ENCODE peak calls at places on chromosomes 3 and 15, in eight cellular contexts. One of them, this sample, is unnamed.
A peak's percentile ranks its signal among the peaks of the same experiment; 100 is the strongest.

GRCh38 chr15:89964555-89964954 is 36.6 kb upstream of the ZNF710 start:
- DNase-seq in SK-N-SH: no peak
- DNase-seq in DND-41: no peak
- DNase-seq in AG09309: no peak
- DNase-seq in A549: no peak
- DNase-seq in pancreas: no peak
- DNase-seq in foreskin fibroblast: no peak
- DNase-seq in astrocyte: no peak
- DNase-seq in this sample: no peak

GRCh38 chr3:10263549-10264363 is 15.5 kb downstream of the TATDN2 start:
- DNase-seq in pancreas: no peak
- DNase-seq in astrocyte: peak; percentile 33
- DNase-seq in foreskin fibroblast: peak; percentile 37
- DNase-seq in SK-N-SH: peak; percentile 75
- DNase-seq in A549: peak; percentile 58
- DNase-seq in DND-41: peak; percentile 29
- DNase-seq in AG09309: no peak
- DNase-seq in this sample: peak; percentile 46

GRCh38 chr15:76328962-76329361 is 7.6 kb upstream of the ISL2 start:
- DNase-seq in pancreas: no peak
- DNase-seq in DND-41: no peak
- DNase-seq in AG09309: no peak
- DNase-seq in SK-N-SH: no peak
- DNase-seq in foreskin fibroblast: peak; percentile 47
- DNase-seq in astrocyte: no peak
- DNase-seq in A549: peak; percentile 66
- DNase-seq in this sample: peak; percentile 31

GRCh38 chr15:77834276-77834990 is 201.7 kb upstream of the LINGO1 start:
- DNase-seq in DND-41: no peak
- DNase-seq in pancreas: no peak
- DNase-seq in AG09309: no peak
- DNase-seq in foreskin fibroblast: no peak
- DNase-seq in SK-N-SH: no peak
- DNase-seq in A549: no peak
- DNase-seq in astrocyte: no peak
- DNase-seq in this sample: no peak

GRCh38 chr15:23516866-23517265 is 48.6 kb upstream of the MKRN3 start:
- DNase-seq in SK-N-SH: no peak
- DNase-seq in DND-41: no peak
- DNase-seq in pancreas: no peak
- DNase-seq in foreskin fibroblast: no peak
- DNase-seq in AG09309: no peak
- DNase-seq in astrocyte: no peak
- DNase-seq in A549: no peak
- DNase-seq in this sample: no peak

GRCh38 chr15:62391565-62392262 is 226.6 kb upstream of the C2CD4B start:
- DNase-seq in astrocyte: peak; percentile 51
- DNase-seq in pancreas: peak; percentile 88
- DNase-seq in DND-41: peak; percentile 20
- DNase-seq in SK-N-SH: peak; percentile 85
- DNase-seq in A549: peak; percentile 59
- DNase-seq in AG09309: no peak
- DNase-seq in foreskin fibroblast: peak; percentile 63
- DNase-seq in this sample: peak; percentile 60

GRCh38 chr3:14324224-14324944 is 78.0 kb upstream of the SLC6A6 start:
- DNase-seq in astrocyte: no peak
- DNase-seq in AG09309: no peak
- DNase-seq in SK-N-SH: no peak
- DNase-seq in A549: no peak
- DNase-seq in pancreas: no peak
- DNase-seq in foreskin fibroblast: no peak
- DNase-seq in DND-41: no peak
- DNase-seq in this sample: no peak

GRCh38 chr3:129256270-129256669 is 6.9 kb downstream of the COPG1 start:
- DNase-seq in astrocyte: no peak
- DNase-seq in pancreas: no peak
- DNase-seq in DND-41: no peak
- DNase-seq in AG09309: no peak
- DNase-seq in A549: no peak
- DNase-seq in SK-N-SH: no peak
- DNase-seq in foreskin fibroblast: no peak
- DNase-seq in this sample: no peak

GRCh38 chr3:72338942-72339749 is 509.1 kb downstream of the SHQ1 start:
- DNase-seq in AG09309: peak; percentile 91
- DNase-seq in DND-41: no peak
- DNase-seq in astrocyte: peak; percentile 98
- DNase-seq in A549: peak; percentile 85
- DNase-seq in pancreas: no peak
- DNase-seq in foreskin fibroblast: peak; percentile 97
- DNase-seq in SK-N-SH: no peak
- DNase-seq in this sample: peak; percentile 87

GRCh38 chr3:194637541-194638400 is 4.6 kb upstream of the TMEM44 start:
- DNase-seq in foreskin fibroblast: no peak
- DNase-seq in SK-N-SH: no peak
- DNase-seq in DND-41: no peak
- DNase-seq in A549: no peak
- DNase-seq in AG09309: no peak
- DNase-seq in astrocyte: no peak
- DNase-seq in pancreas: no peak
- DNase-seq in this sample: no peak

GRCh38 chr3:111538111-111538510 is 3.9 kb upstream of the CD96 start:
- DNase-seq in foreskin fibroblast: no peak
- DNase-seq in SK-N-SH: no peak
- DNase-seq in pancreas: no peak
- DNase-seq in AG09309: no peak
- DNase-seq in astrocyte: no peak
- DNase-seq in A549: no peak
- DNase-seq in DND-41: no peak
- DNase-seq in this sample: no peak

GRCh38 chr3:59690886-59691285 is 641.1 kb upstream of the CFAP20DC start:
- DNase-seq in foreskin fibroblast: no peak
- DNase-seq in A549: no peak
- DNase-seq in pancreas: no peak
- DNase-seq in AG09309: no peak
- DNase-seq in DND-41: no peak
- DNase-seq in SK-N-SH: no peak
- DNase-seq in astrocyte: no peak
- DNase-seq in this sample: no peak

GRCh38 chr3:116270053-116270452 is 175.2 kb downstream of the LSAMP start:
- DNase-seq in AG09309: no peak
- DNase-seq in SK-N-SH: peak; percentile 24
- DNase-seq in A549: no peak
- DNase-seq in astrocyte: peak; percentile 6
- DNase-seq in foreskin fibroblast: no peak
- DNase-seq in pancreas: no peak
- DNase-seq in DND-41: no peak
- DNase-seq in this sample: no peak

GRCh38 chr15:66294157-66294931 is 976 bp downstream of the DIS3L start:
- DNase-seq in astrocyte: peak; percentile 75
- DNase-seq in foreskin fibroblast: peak; percentile 66
- DNase-seq in pancreas: no peak
- DNase-seq in SK-N-SH: no peak
- DNase-seq in DND-41: no peak
- DNase-seq in A549: peak; percentile 65
- DNase-seq in AG09309: peak; percentile 47
- DNase-seq in this sample: peak; percentile 78

GRCh38 chr15:60917469-60918130 is 311.5 kb downstream of the RORA start:
- DNase-seq in A549: no peak
- DNase-seq in pancreas: peak; percentile 78
- DNase-seq in astrocyte: no peak
- DNase-seq in AG09309: no peak
- DNase-seq in SK-N-SH: no peak
- DNase-seq in foreskin fibroblast: no peak
- DNase-seq in DND-41: no peak
- DNase-seq in this sample: peak; percentile 58

GRCh38 chr15:80031841-80032240 is 27.6 kb upstream of the ZFAND6 start:
- DNase-seq in AG09309: no peak
- DNase-seq in DND-41: no peak
- DNase-seq in A549: no peak
- DNase-seq in foreskin fibroblast: no peak
- DNase-seq in SK-N-SH: no peak
- DNase-seq in astrocyte: no peak
- DNase-seq in pancreas: no peak
- DNase-seq in this sample: no peak

GRCh38 chr15:57196865-57197264 is 179.4 kb upstream of the CGNL1 start:
- DNase-seq in DND-41: no peak
- DNase-seq in A549: no peak
- DNase-seq in astrocyte: no peak
- DNase-seq in SK-N-SH: no peak
- DNase-seq in AG09309: no peak
- DNase-seq in foreskin fibroblast: no peak
- DNase-seq in pancreas: no peak
- DNase-seq in this sample: peak; percentile 21

GRCh38 chr15:38611228-38611627 is 46.6 kb upstream of the RASGRP1 start:
- DNase-seq in pancreas: no peak
- DNase-seq in DND-41: peak; percentile 49
- DNase-seq in A549: no peak
- DNase-seq in foreskin fibroblast: no peak
- DNase-seq in SK-N-SH: no peak
- DNase-seq in astrocyte: no peak
- DNase-seq in AG09309: no peak
- DNase-seq in this sample: no peak

GRCh38 chr15:67862771-67863441 is 23.1 kb upstream of the RNU6-1 start:
- DNase-seq in astrocyte: no peak
- DNase-seq in AG09309: no peak
- DNase-seq in A549: no peak
- DNase-seq in SK-N-SH: no peak
- DNase-seq in DND-41: no peak
- DNase-seq in pancreas: no peak
- DNase-seq in foreskin fibroblast: no peak
- DNase-seq in this sample: no peak

GRCh38 chr3:108833616-108834015 is 11.0 kb downstream of the TRAT1 start:
- DNase-seq in DND-41: no peak
- DNase-seq in pancreas: no peak
- DNase-seq in foreskin fibroblast: no peak
- DNase-seq in AG09309: no peak
- DNase-seq in astrocyte: no peak
- DNase-seq in SK-N-SH: no peak
- DNase-seq in A549: no peak
- DNase-seq in this sample: no peak

GRCh38 chr3:64456674-64457073 is 231.1 kb downstream of the ADAMTS9 start:
- DNase-seq in DND-41: no peak
- DNase-seq in foreskin fibroblast: no peak
- DNase-seq in astrocyte: no peak
- DNase-seq in AG09309: no peak
- DNase-seq in A549: no peak
- DNase-seq in SK-N-SH: no peak
- DNase-seq in pancreas: no peak
- DNase-seq in this sample: no peak

GRCh38 chr3:108406661-108407206 is 103.7 kb downstream of the MYH15 start:
- DNase-seq in astrocyte: peak; percentile 22
- DNase-seq in AG09309: no peak
- DNase-seq in DND-41: peak; percentile 37
- DNase-seq in SK-N-SH: peak; percentile 70
- DNase-seq in pancreas: no peak
- DNase-seq in foreskin fibroblast: peak; percentile 55
- DNase-seq in A549: peak; percentile 71
- DNase-seq in this sample: peak; percentile 83

GRCh38 chr3:110686691-110687090 is 384.9 kb upstream of the NECTIN3 start:
- DNase-seq in DND-41: no peak
- DNase-seq in foreskin fibroblast: no peak
- DNase-seq in AG09309: no peak
- DNase-seq in pancreas: no peak
- DNase-seq in A549: no peak
- DNase-seq in astrocyte: no peak
- DNase-seq in SK-N-SH: no peak
- DNase-seq in this sample: peak; percentile 14

GRCh38 chr3:39982665-39983357 is 173.4 kb downstream of the MYRIP start:
- DNase-seq in astrocyte: no peak
- DNase-seq in pancreas: no peak
- DNase-seq in AG09309: no peak
- DNase-seq in foreskin fibroblast: no peak
- DNase-seq in A549: no peak
- DNase-seq in DND-41: no peak
- DNase-seq in SK-N-SH: no peak
- DNase-seq in this sample: no peak

DNA sequence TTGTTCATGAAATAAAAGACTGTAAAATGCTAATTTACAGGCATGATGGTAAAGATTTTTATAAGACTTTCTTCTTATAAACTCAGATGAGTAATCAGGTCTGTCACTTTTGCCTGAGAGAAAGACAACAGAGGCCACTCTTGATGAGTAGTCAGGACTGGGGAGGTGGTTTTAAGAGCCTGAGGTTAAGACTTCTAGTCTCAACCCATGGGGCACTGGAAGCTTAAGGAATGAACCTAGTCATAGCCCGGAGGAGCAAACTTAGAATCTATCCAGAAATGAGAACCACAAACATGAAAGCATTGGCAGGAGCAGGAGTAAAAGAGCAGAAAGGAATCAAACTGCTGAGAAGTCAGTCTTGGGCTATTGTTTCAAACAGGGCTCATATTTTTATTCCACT is 846.3 kb upstream of the ARPP21 start:
- DNase-seq in AG09309: no peak
- DNase-seq in DND-41: no peak
- DNase-seq in A549: no peak
- DNase-seq in astrocyte: peak; percentile 5
- DNase-seq in SK-N-SH: no peak
- DNase-seq in foreskin fibroblast: no peak
- DNase-seq in pancreas: no peak
- DNase-seq in this sample: no peak
- H3K4me3 ChIP-seq in AG09309: no peak overlapping the region
- H3K4me3 ChIP-seq in DND-41: no peak overlapping the region
- H3K4me3 ChIP-seq in A549: no peak overlapping the region
- H3K4me3 ChIP-seq in astrocyte: no peak overlapping the region
- H3K4me3 ChIP-seq in SK-N-SH: no peak overlapping the region
- H3K4me3 ChIP-seq in foreskin fibroblast: no peak overlapping the region
- H3K4me3 ChIP-seq in pancreas: no peak overlapping the region
- H3K4me3 ChIP-seq in this sample: no peak overlapping the region

GRCh38 chr3:170553788-170554620 is 31.9 kb downstream of the SLC7A14 start:
- DNase-seq in foreskin fibroblast: no peak
- DNase-seq in SK-N-SH: no peak
- DNase-seq in pancreas: no peak
- DNase-seq in AG09309: no peak
- DNase-seq in astrocyte: no peak
- DNase-seq in DND-41: no peak
- DNase-seq in A549: no peak
- DNase-seq in this sample: peak; percentile 42
- TF ChIP-seq CTCF in foreskin fibroblast: no peak
- TF ChIP-seq CTCF in SK-N-SH: peak; percentile 27
- TF ChIP-seq CTCF in pancreas: no peak
- TF ChIP-seq CTCF in AG09309: no peak
- TF ChIP-seq CTCF in astrocyte: no peak
- TF ChIP-seq CTCF in DND-41: no peak
- TF ChIP-seq CTCF in A549: peak; percentile 16
- TF ChIP-seq CTCF in this sample: no peak

GRCh38 chr3:147407495-147408179 is 1.3 kb upstream of the ZIC4 start:
- DNase-seq in DND-41: no peak
- DNase-seq in SK-N-SH: no peak
- DNase-seq in AG09309: no peak
- DNase-seq in astrocyte: no peak
- DNase-seq in foreskin fibroblast: no peak
- DNase-seq in pancreas: no peak
- DNase-seq in A549: no peak
- DNase-seq in this sample: no peak
- H3K4me3 ChIP-seq in DND-41: no peak overlapping the region
- H3K4me3 ChIP-seq in SK-N-SH: no peak overlapping the region
- H3K4me3 ChIP-seq in AG09309: no peak overlapping the region
- H3K4me3 ChIP-seq in astrocyte: peak overlapping the region; percentile 82
- H3K4me3 ChIP-seq in foreskin fibroblast: no peak overlapping the region
- H3K4me3 ChIP-seq in pancreas: no peak overlapping the region
- H3K4me3 ChIP-seq in A549: no peak overlapping the region
- H3K4me3 ChIP-seq in this sample: no peak overlapping the region

GRCh38 chr3:66366747-66367146 is 134.1 kb downstream of the LRIG1 start:
- DNase-seq in astrocyte: no peak
- DNase-seq in pancreas: no peak
- DNase-seq in SK-N-SH: no peak
- DNase-seq in DND-41: no peak
- DNase-seq in AG09309: no peak
- DNase-seq in A549: no peak
- DNase-seq in foreskin fibroblast: no peak
- DNase-seq in this sample: no peak
- TF ChIP-seq CTCF in astrocyte: no peak
- TF ChIP-seq CTCF in pancreas: no peak
- TF ChIP-seq CTCF in SK-N-SH: no peak
- TF ChIP-seq CTCF in DND-41: no peak
- TF ChIP-seq CTCF in AG09309: no peak
- TF ChIP-seq CTCF in A549: no peak
- TF ChIP-seq CTCF in foreskin fibroblast: no peak
- TF ChIP-seq CTCF in this sample: no peak